ENCODE peak calls at places on chromosomes 5 and 9, in four cellular contexts. N is neuronal stem cell, Y is MCF 10A, C is fibroblast of lung. L is an unnamed sample.
A peak's percentile ranks its signal among the peaks of the same experiment; 100 is the strongest.

GRCh38 chr5:8650197-8650596 is 781.2 kb downstream of the MTRR start:
- DNase-seq in C (no peak), Y (no peak), N (no peak), L (peak; percentile 27)

GRCh38 chr5:133145436-133146143 is 93.8 kb downstream of the HSPA4 start:
- DNase-seq in N (no peak), C (peak; percentile 5), Y (no peak), L (no peak)

GRCh38 chr9:15982182-15982581 is 429.3 kb downstream of the CCDC171 start:
- DNase-seq in N (no peak), Y (no peak), C (no peak), L (no peak)

GRCh38 chr5:143139585-143139984 is 263.9 kb downstream of the NR3C1 start:
- DNase-seq in C (no peak), Y (no peak), N (no peak), L (no peak)

GRCh38 chr9:89574309-89574708 is 30.5 kb upstream of the GADD45G start:
- DNase-seq in N (no peak), Y (no peak), C (no peak), L (no peak)

GRCh38 chr9:79769476-79770275 is 197.9 kb downstream of the TLE4 start:
- DNase-seq in C (no peak), Y (no peak), N (no peak), L (no peak)

GRCh38 chr5:37836173-37837100 is 3.4 kb downstream of the GDNF start:
- DNase-seq in N (no peak), Y (no peak), C (no peak), L (peak; percentile 53)

GRCh38 chr5:133610489-133611356 is 1.6 kb downstream of the FSTL4 start:
- DNase-seq in N (peak; percentile 74), Y (peak; percentile 20), C (peak; percentile 4), L (peak; percentile 12)

GRCh38 chr9:8863064-8863463 is 1063.5 kb upstream of the DMAC1 start:
- DNase-seq in C (no peak), Y (no peak), N (no peak), L (no peak)

GRCh38 chr9:134532084-134532483 is 109.5 kb upstream of the COL5A1 start:
- DNase-seq in N (no peak), Y (no peak), C (no peak), L (no peak)

L was measured in astrocyte of the spinal cord.